ENCODE peak calls at places on chromosomes 1 and 21, in nine cellular contexts. One of them, this sample, is unnamed.

GRCh38 chr21:42067531-42068255 is 3.4 kb upstream of the UMODL1 start:
- DNase-seq in coronary artery: no peak
- DNase-seq in brain microvascular endothelial cell: no peak
- DNase-seq in HFF-Myc: no peak
- DNase-seq in right lobe of liver: no peak
- DNase-seq in natural killer cell: no peak
- DNase-seq in endothelial cell: no peak
- DNase-seq in hepatocyte: no peak
- DNase-seq in mucosa of descending colon: no peak
- DNase-seq in this sample: no peak

GRCh38 chr1:205578780-205579571 is 52.8 kb downstream of the ELK4 start:
- DNase-seq in mucosa of descending colon: no peak
- DNase-seq in HFF-Myc: no peak
- DNase-seq in right lobe of liver: peak
- DNase-seq in coronary artery: peak
- DNase-seq in brain microvascular endothelial cell: no peak
- DNase-seq in natural killer cell: no peak
- DNase-seq in endothelial cell: no peak
- DNase-seq in hepatocyte: no peak
- DNase-seq in this sample: no peak

GRCh38 chr1:29124366-29125236 is 898 bp upstream of the TMEM200B start:
- DNase-seq in coronary artery: peak
- DNase-seq in hepatocyte: peak
- DNase-seq in brain microvascular endothelial cell: peak
- DNase-seq in natural killer cell: peak
- DNase-seq in HFF-Myc: no peak
- DNase-seq in endothelial cell: peak
- DNase-seq in right lobe of liver: peak
- DNase-seq in mucosa of descending colon: peak
- DNase-seq in this sample: peak

GRCh38 chr1:15422871-15423270 is 13.2 kb downstream of the EFHD2 start:
- DNase-seq in right lobe of liver: no peak
- DNase-seq in hepatocyte: no peak
- DNase-seq in brain microvascular endothelial cell: no peak
- DNase-seq in natural killer cell: no peak
- DNase-seq in coronary artery: no peak
- DNase-seq in HFF-Myc: no peak
- DNase-seq in mucosa of descending colon: no peak
- DNase-seq in endothelial cell: no peak
- DNase-seq in this sample: no peak

GRCh38 chr1:75954594-75954993 is 22.4 kb upstream of the ASB17 start:
- DNase-seq in natural killer cell: no peak
- DNase-seq in hepatocyte: no peak
- DNase-seq in endothelial cell: no peak
- DNase-seq in HFF-Myc: no peak
- DNase-seq in brain microvascular endothelial cell: no peak
- DNase-seq in mucosa of descending colon: no peak
- DNase-seq in right lobe of liver: no peak
- DNase-seq in coronary artery: no peak
- DNase-seq in this sample: no peak

GRCh38 chr1:207873055-207873890 is 37.7 kb downstream of the CD34 start:
- DNase-seq in hepatocyte: no peak
- DNase-seq in endothelial cell: no peak
- DNase-seq in coronary artery: peak
- DNase-seq in HFF-Myc: no peak
- DNase-seq in brain microvascular endothelial cell: no peak
- DNase-seq in mucosa of descending colon: no peak
- DNase-seq in right lobe of liver: no peak
- DNase-seq in natural killer cell: no peak
- DNase-seq in this sample: no peak

GRCh38 chr1:206145771-206146290 is 28.6 kb upstream of the AVPR1B start:
- DNase-seq in right lobe of liver: no peak
- DNase-seq in HFF-Myc: no peak
- DNase-seq in hepatocyte: no peak
- DNase-seq in brain microvascular endothelial cell: no peak
- DNase-seq in endothelial cell: no peak
- DNase-seq in natural killer cell: no peak
- DNase-seq in coronary artery: no peak
- DNase-seq in mucosa of descending colon: no peak
- DNase-seq in this sample: no peak

GRCh38 chr1:39835935-39836594 is 47.2 kb downstream of the TRIT1 start:
- DNase-seq in natural killer cell: no peak
- DNase-seq in right lobe of liver: no peak
- DNase-seq in hepatocyte: no peak
- DNase-seq in mucosa of descending colon: no peak
- DNase-seq in HFF-Myc: no peak
- DNase-seq in endothelial cell: no peak
- DNase-seq in coronary artery: no peak
- DNase-seq in brain microvascular endothelial cell: no peak
- DNase-seq in this sample: no peak

GRCh38 chr1:180208264-180208663 is 21.8 kb upstream of the LHX4 start:
- DNase-seq in natural killer cell: no peak
- DNase-seq in endothelial cell: no peak
- DNase-seq in HFF-Myc: no peak
- DNase-seq in coronary artery: no peak
- DNase-seq in hepatocyte: no peak
- DNase-seq in right lobe of liver: no peak
- DNase-seq in mucosa of descending colon: no peak
- DNase-seq in brain microvascular endothelial cell: no peak
- DNase-seq in this sample: no peak

GRCh38 chr1:83807792-83808191 is 191.1 kb downstream of the TTLL7 start:
- DNase-seq in mucosa of descending colon: no peak
- DNase-seq in coronary artery: no peak
- DNase-seq in natural killer cell: no peak
- DNase-seq in hepatocyte: no peak
- DNase-seq in HFF-Myc: no peak
- DNase-seq in endothelial cell: no peak
- DNase-seq in brain microvascular endothelial cell: no peak
- DNase-seq in right lobe of liver: no peak
- DNase-seq in this sample: no peak

GRCh38 chr1:26163684-26164035 is 4.8 kb downstream of the FAM110D start:
- DNase-seq in hepatocyte: no peak
- DNase-seq in HFF-Myc: no peak
- DNase-seq in coronary artery: no peak
- DNase-seq in endothelial cell: no peak
- DNase-seq in mucosa of descending colon: no peak
- DNase-seq in natural killer cell: no peak
- DNase-seq in right lobe of liver: no peak
- DNase-seq in brain microvascular endothelial cell: no peak
- DNase-seq in this sample: no peak

GRCh38 chr1:13587256-13588030 is 3.8 kb downstream of the PDPN start:
- DNase-seq in endothelial cell: no peak
- DNase-seq in hepatocyte: no peak
- DNase-seq in HFF-Myc: no peak
- DNase-seq in natural killer cell: no peak
- DNase-seq in brain microvascular endothelial cell: no peak
- DNase-seq in right lobe of liver: no peak
- DNase-seq in mucosa of descending colon: no peak
- DNase-seq in coronary artery: no peak
- DNase-seq in this sample: no peak

GRCh38 chr21:41164981-41165650 is 2.8 kb upstream of the BACE2 start:
- DNase-seq in endothelial cell: no peak
- DNase-seq in hepatocyte: peak
- DNase-seq in right lobe of liver: no peak
- DNase-seq in coronary artery: no peak
- DNase-seq in HFF-Myc: no peak
- DNase-seq in natural killer cell: no peak
- DNase-seq in mucosa of descending colon: peak
- DNase-seq in brain microvascular endothelial cell: no peak
- DNase-seq in this sample: no peak

GRCh38 chr1:179025125-179025974 is at the start of gene FAM20B:
- DNase-seq in natural killer cell: peak
- DNase-seq in HFF-Myc: peak
- DNase-seq in mucosa of descending colon: peak
- DNase-seq in right lobe of liver: peak
- DNase-seq in hepatocyte: peak
- DNase-seq in endothelial cell: peak
- DNase-seq in brain microvascular endothelial cell: peak
- DNase-seq in coronary artery: peak
- DNase-seq in this sample: peak
- TF ChIP-seq CTCF in natural killer cell: no peak
- TF ChIP-seq CTCF in HFF-Myc: no peak
- TF ChIP-seq CTCF in mucosa of descending colon: no peak
- TF ChIP-seq CTCF in right lobe of liver: no peak
- TF ChIP-seq CTCF in hepatocyte: no peak
- TF ChIP-seq CTCF in endothelial cell: no peak
- TF ChIP-seq CTCF in brain microvascular endothelial cell: no peak
- TF ChIP-seq CTCF in coronary artery: no peak
- TF ChIP-seq CTCF in this sample: no peak

GRCh38 chr1:155911156-155912055 is at the start of gene RIT1:
- DNase-seq in mucosa of descending colon: peak
- DNase-seq in endothelial cell: peak
- DNase-seq in brain microvascular endothelial cell: peak
- DNase-seq in hepatocyte: peak
- DNase-seq in HFF-Myc: no peak
- DNase-seq in right lobe of liver: peak
- DNase-seq in coronary artery: peak
- DNase-seq in natural killer cell: peak
- DNase-seq in this sample: no peak

GRCh38 chr1:155912056-155912536 is 947 bp upstream of the RIT1 start:
- DNase-seq in coronary artery: no peak
- DNase-seq in brain microvascular endothelial cell: no peak
- DNase-seq in right lobe of liver: no peak
- DNase-seq in HFF-Myc: no peak
- DNase-seq in natural killer cell: no peak
- DNase-seq in mucosa of descending colon: peak
- DNase-seq in endothelial cell: no peak
- DNase-seq in hepatocyte: peak
- DNase-seq in this sample: no peak

GRCh38 chr1:155909894-155910293 is 1.3 kb downstream of the RIT1 start:
- DNase-seq in right lobe of liver: no peak
- DNase-seq in natural killer cell: no peak
- DNase-seq in endothelial cell: no peak
- DNase-seq in mucosa of descending colon: peak
- DNase-seq in coronary artery: no peak
- DNase-seq in HFF-Myc: no peak
- DNase-seq in hepatocyte: peak
- DNase-seq in brain microvascular endothelial cell: peak
- DNase-seq in this sample: no peak

GRCh38 chr1:155913969-155914757 is 3.0 kb upstream of the RIT1 start:
- DNase-seq in right lobe of liver: no peak
- DNase-seq in hepatocyte: no peak
- DNase-seq in HFF-Myc: peak
- DNase-seq in endothelial cell: no peak
- DNase-seq in coronary artery: no peak
- DNase-seq in mucosa of descending colon: no peak
- DNase-seq in natural killer cell: no peak
- DNase-seq in brain microvascular endothelial cell: peak
- DNase-seq in this sample: no peak

DNA sequence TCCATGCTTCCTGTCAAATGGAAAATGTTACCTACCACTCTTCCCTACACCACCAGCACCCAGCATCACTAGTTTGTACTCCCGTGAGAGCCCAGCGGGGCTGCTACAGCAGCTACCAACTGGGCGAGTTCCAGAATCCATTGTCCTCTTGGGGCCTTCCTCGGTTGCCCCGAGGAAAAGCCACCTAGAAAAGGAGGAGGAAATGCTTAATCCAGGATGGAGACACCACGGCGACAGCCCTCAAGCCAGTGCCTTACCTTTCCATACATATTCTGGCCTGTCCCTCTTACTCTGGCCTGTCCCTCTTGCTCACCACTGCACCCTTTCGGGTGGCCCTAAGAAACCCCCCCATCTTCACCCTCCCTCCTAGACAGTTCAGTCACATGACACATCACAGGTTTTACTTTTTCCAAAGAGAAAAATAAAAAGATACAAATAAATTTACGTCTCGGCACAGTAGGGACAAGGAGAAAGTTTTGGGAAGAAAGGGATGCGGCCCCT is 478 bp downstream of the RIT1 start:
- DNase-seq in right lobe of liver: no peak
- DNase-seq in coronary artery: no peak
- DNase-seq in hepatocyte: peak
- DNase-seq in natural killer cell: no peak
- DNase-seq in endothelial cell: peak
- DNase-seq in mucosa of descending colon: peak
- DNase-seq in HFF-Myc: no peak
- DNase-seq in brain microvascular endothelial cell: peak
- DNase-seq in this sample: no peak
- TF ChIP-seq CTCF in right lobe of liver: no peak
- TF ChIP-seq CTCF in coronary artery: no peak
- TF ChIP-seq CTCF in hepatocyte: peak
- TF ChIP-seq CTCF in natural killer cell: no peak
- TF ChIP-seq CTCF in endothelial cell: no peak
- TF ChIP-seq CTCF in mucosa of descending colon: no peak
- TF ChIP-seq CTCF in HFF-Myc: no peak
- TF ChIP-seq CTCF in brain microvascular endothelial cell: peak
- TF ChIP-seq CTCF in this sample: peak

GRCh38 chr1:23554481-23555224 is 4.6 kb downstream of the ID3 start:
- DNase-seq in brain microvascular endothelial cell: peak
- DNase-seq in hepatocyte: peak
- DNase-seq in coronary artery: peak
- DNase-seq in endothelial cell: peak
- DNase-seq in right lobe of liver: peak
- DNase-seq in natural killer cell: peak
- DNase-seq in mucosa of descending colon: peak
- DNase-seq in HFF-Myc: no peak
- DNase-seq in this sample: no peak
- TF ChIP-seq CTCF in brain microvascular endothelial cell: peak
- TF ChIP-seq CTCF in hepatocyte: no peak
- TF ChIP-seq CTCF in coronary artery: no peak
- TF ChIP-seq CTCF in endothelial cell: no peak
- TF ChIP-seq CTCF in right lobe of liver: peak
- TF ChIP-seq CTCF in natural killer cell: peak
- TF ChIP-seq CTCF in mucosa of descending colon: peak
- TF ChIP-seq CTCF in HFF-Myc: no peak
- TF ChIP-seq CTCF in this sample: peak

GRCh38 chr21:44484498-44485253 is 29.4 kb downstream of the LRRC3 start:
- DNase-seq in coronary artery: no peak
- DNase-seq in mucosa of descending colon: no peak
- DNase-seq in HFF-Myc: no peak
- DNase-seq in endothelial cell: no peak
- DNase-seq in natural killer cell: no peak
- DNase-seq in hepatocyte: no peak
- DNase-seq in right lobe of liver: no peak
- DNase-seq in brain microvascular endothelial cell: no peak
- DNase-seq in this sample: no peak

GRCh38 chr21:44483288-44484237 is 28.3 kb downstream of the LRRC3 start:
- DNase-seq in hepatocyte: no peak
- DNase-seq in HFF-Myc: no peak
- DNase-seq in coronary artery: no peak
- DNase-seq in brain microvascular endothelial cell: no peak
- DNase-seq in natural killer cell: no peak
- DNase-seq in mucosa of descending colon: no peak
- DNase-seq in endothelial cell: no peak
- DNase-seq in right lobe of liver: no peak
- DNase-seq in this sample: no peak

GRCh38 chr21:44485796-44486195 is 30.5 kb downstream of the LRRC3 start:
- DNase-seq in right lobe of liver: no peak
- DNase-seq in natural killer cell: no peak
- DNase-seq in HFF-Myc: no peak
- DNase-seq in coronary artery: no peak
- DNase-seq in brain microvascular endothelial cell: no peak
- DNase-seq in hepatocyte: no peak
- DNase-seq in endothelial cell: no peak
- DNase-seq in mucosa of descending colon: no peak
- DNase-seq in this sample: no peak

GRCh38 chr21:44486302-44486701 is 31.0 kb downstream of the LRRC3 start:
- DNase-seq in mucosa of descending colon: no peak
- DNase-seq in hepatocyte: no peak
- DNase-seq in right lobe of liver: no peak
- DNase-seq in HFF-Myc: no peak
- DNase-seq in endothelial cell: no peak
- DNase-seq in coronary artery: no peak
- DNase-seq in brain microvascular endothelial cell: no peak
- DNase-seq in natural killer cell: no peak
- DNase-seq in this sample: no peak

GRCh38 chr21:44485254-44485793 is 30.0 kb downstream of the LRRC3 start:
- DNase-seq in brain microvascular endothelial cell: no peak
- DNase-seq in HFF-Myc: no peak
- DNase-seq in endothelial cell: no peak
- DNase-seq in coronary artery: no peak
- DNase-seq in hepatocyte: peak
- DNase-seq in mucosa of descending colon: peak
- DNase-seq in right lobe of liver: peak
- DNase-seq in natural killer cell: no peak
- DNase-seq in this sample: no peak
- TF ChIP-seq CTCF in brain microvascular endothelial cell: peak
- TF ChIP-seq CTCF in HFF-Myc: no peak
- TF ChIP-seq CTCF in endothelial cell: no peak
- TF ChIP-seq CTCF in coronary artery: no peak
- TF ChIP-seq CTCF in hepatocyte: peak
- TF ChIP-seq CTCF in mucosa of descending colon: no peak
- TF ChIP-seq CTCF in right lobe of liver: peak
- TF ChIP-seq CTCF in natural killer cell: no peak
- TF ChIP-seq CTCF in this sample: no peak

This sample was measured in AG09319.